ENCODE peak calls at places on chromosomes 16 and 17, in five cellular contexts. O, X, S, V and B are unnamed samples.

GRCh38 chr17:72697602-72698146 is 394.8 kb downstream of the SLC39A11 start:
- DNase-seq in S (no peak), X (peak), O (no peak), V (no peak), B (no peak)

GRCh38 chr16:31129568-31130335 is 5.8 kb downstream of the PRSS8 start:
- DNase-seq in O (no peak), V (no peak), S (no peak), X (no peak), B (no peak)

GRCh38 chr16:49910761-49911160 is 54.8 kb upstream of the ZNF423 start:
- DNase-seq in S (no peak), V (no peak), X (no peak), O (no peak), B (no peak)

GRCh38 chr16:29230671-29231091 is 175.8 kb downstream of the NPIPB11 start:
- DNase-seq in X (no peak), O (no peak), S (no peak), V (no peak), B (no peak)

GRCh38 chr16:87575027-87575804 is 27.1 kb upstream of the JPH3 start:
- DNase-seq in S (peak), O (peak), V (no peak), X (no peak), B (peak)

GRCh38 chr16:1781254-1781653 is 1.1 kb downstream of the SPSB3 start:
- DNase-seq in O (no peak), S (no peak), X (no peak), V (no peak), B (no peak)

GRCh38 chr17:3710951-3711383 is 12.7 kb upstream of the HASPIN start:
- DNase-seq in S (no peak), X (no peak), V (peak), O (no peak), B (peak)

GRCh38 chr17:68514809-68515208 is 2.6 kb downstream of the PRKAR1A start:
- DNase-seq in O (no peak), X (peak), V (no peak), S (no peak), B (no peak)

GRCh38 chr17:51407576-51407975 is 147.2 kb downstream of the UTP18 start:
- DNase-seq in X (no peak), V (no peak), S (no peak), O (no peak), B (no peak)

DNA sequence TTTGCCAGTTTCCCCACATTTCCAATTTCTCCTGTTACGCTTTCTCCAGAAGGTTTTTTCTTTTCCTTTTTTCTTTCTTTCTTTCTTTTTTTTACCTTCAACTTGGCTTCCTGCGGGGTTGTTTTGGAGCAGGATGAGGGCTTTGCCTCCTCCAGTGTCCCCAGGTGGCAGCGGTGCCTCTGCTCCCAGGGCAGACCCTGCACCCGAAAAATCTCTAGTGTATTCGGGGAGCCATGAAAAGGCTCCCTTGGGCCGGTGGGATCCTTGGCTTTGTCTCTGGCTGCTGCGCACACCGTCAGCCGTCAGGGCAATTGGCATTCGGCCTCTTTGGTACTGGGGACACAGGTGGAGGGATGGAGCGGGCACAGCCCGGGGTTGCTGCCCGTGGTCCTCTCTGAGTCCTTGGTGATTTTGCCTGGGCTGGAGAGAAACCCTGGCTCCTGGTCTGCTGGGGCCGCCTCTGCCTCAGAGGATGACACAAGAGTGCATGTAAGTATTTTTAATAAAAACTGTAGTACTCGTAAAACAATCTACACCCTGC is 846 bp downstream of the ITGB3 start:
- DNase-seq in S (no peak), V (no peak), X (no peak), O (no peak), B (no peak)
- H3K4me3 ChIP-seq in S (peak), V (peak), X (peak), O (peak), B (no peak)

GRCh38 chr16:74899786-74900185 is 85.1 kb downstream of the WDR59 start:
- DNase-seq in S (no peak), O (no peak), X (no peak), V (no peak), B (no peak)
- TF ChIP-seq MYC in S (no peak), O (no peak), X (no peak), V (no peak), B (no peak)

GRCh38 chr17:7207120-7208001 is 12.3 kb downstream of the DLG4 start:
- DNase-seq in X (no peak), S (peak), O (no peak), V (no peak), B (no peak)

GRCh38 chr17:7208754-7209460 is 10.7 kb downstream of the DLG4 start:
- DNase-seq in O (no peak), X (no peak), S (no peak), V (no peak), B (no peak)

GRCh38 chr17:7204828-7205461 is 14.7 kb downstream of the DLG4 start:
- DNase-seq in O (peak), S (peak), V (peak), X (no peak), B (peak)

GRCh38 chr17:7211512-7212277 is 7.9 kb downstream of the DLG4 start:
- DNase-seq in V (no peak), X (no peak), S (no peak), O (no peak), B (no peak)

DNA sequence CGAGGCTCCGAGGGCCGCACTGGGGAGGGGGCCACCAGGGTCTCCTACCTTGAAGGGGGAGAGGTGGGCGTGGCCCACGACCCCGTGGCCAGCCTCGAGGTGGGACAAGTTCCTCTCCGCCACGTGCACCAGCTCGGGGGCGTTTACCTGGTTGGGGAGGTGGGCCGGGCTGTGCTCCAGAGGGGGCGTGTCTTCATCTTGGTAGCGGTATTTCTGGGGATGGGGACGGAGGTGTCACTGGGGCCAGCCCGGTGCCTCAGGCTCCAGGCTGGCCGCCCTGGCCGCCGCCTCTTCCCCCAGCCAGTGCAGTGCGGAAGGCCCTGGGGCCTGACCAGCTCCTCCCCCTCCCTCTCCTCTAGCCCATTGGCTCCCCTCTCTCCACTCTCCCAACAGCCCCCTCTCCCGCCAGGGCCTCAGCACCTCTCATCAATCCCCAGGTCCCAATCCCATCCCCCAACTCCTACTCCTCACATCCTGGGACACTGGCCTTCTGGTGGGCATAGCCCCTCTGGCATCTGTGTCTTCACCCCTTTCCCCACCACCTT is 11.5 kb downstream of the DLG4 start:
- DNase-seq in V (no peak), S (no peak), O (no peak), X (no peak), B (no peak)
- H3K4me3 ChIP-seq in V (no peak), S (no peak), O (no peak), X (no peak), B (no peak)

DNA sequence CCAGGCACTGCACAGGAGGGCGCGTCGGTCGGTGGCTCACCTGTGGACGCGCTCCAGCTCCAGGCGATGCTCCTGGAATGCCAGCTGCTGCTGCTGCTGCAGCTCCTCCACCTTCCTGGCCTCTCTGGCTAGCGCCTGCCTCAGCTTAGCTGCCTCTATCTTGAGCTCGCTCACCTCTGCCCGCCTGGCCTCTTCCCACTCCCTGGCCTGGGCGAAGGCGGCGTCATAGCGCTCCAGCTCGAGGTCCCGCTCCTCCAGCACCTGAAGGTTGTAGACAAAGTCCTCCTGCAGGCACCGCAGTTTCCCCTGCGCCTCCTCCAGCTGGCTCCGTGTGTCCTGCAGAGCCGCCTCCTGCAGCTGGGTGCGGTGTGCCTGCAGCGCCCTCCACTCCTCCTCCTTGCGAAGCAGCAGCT is 11.1 kb downstream of the CCDC57 start:
- DNase-seq in X (no peak), O (no peak), V (no peak), S (no peak), B (no peak)
- TF ChIP-seq MYC in X (no peak), O (no peak), V (no peak), S (no peak), B (no peak)

GRCh38 chr16:155031-155398 is 2.6 kb downstream of the HBZ start:
- DNase-seq in X (no peak), O (no peak), V (no peak), S (no peak), B (no peak)
- H3K4me3 ChIP-seq in X (no peak), O (peak), V (no peak), S (peak), B (no peak)

GRCh38 chr16:10688291-10688690 is 6.4 kb downstream of the TEKT5 start:
- DNase-seq in S (no peak), O (no peak), X (no peak), V (no peak), B (no peak)
- TF ChIP-seq MYC in S (no peak), O (no peak), X (no peak), V (no peak), B (no peak)